ENCODE peak calls at places on chromosomes 11 and 22, in eight cellular contexts. Q is endothelial cell; J is cardiac fibroblast; X is activated CD8-positive, alpha-beta memory T cell treated with anti-CD3 and anti-CD28 coated beads for 24 hours; R is lower lobe of right lung; F is AG09309; N is fibroblast of mammary gland; T is cardiac muscle cell. D is an unnamed sample.
A peak's percentile ranks its signal among the peaks of the same experiment; 100 is the strongest.

GRCh38 chr22:39646614-39647210 is 76.2 kb downstream of the CACNA1I start:
- DNase-seq in R (no peak), J (no peak), N (no peak), F (no peak), T (peak; percentile 37), Q (no peak), X (no peak), D (no peak)

GRCh38 chr11:16606784-16607674 is 131.4 kb upstream of the C11orf58 start:
- DNase-seq in T (peak; percentile 60), F (no peak), J (no peak), Q (peak; percentile 54), N (no peak), X (no peak), R (peak; percentile 55), D (peak; percentile 27)

GRCh38 chr11:3058753-3059664 is 1.8 kb upstream of the CARS1 start:
- DNase-seq in N (peak; percentile 92), T (no peak), R (peak; percentile 30), X (no peak), J (peak; percentile 93), Q (no peak), F (peak; percentile 51), D (no peak)

GRCh38 chr22:19888131-19888746 is 33.6 kb upstream of the GNB1L start:
- DNase-seq in J (no peak), F (no peak), Q (no peak), N (no peak), X (no peak), R (peak; percentile 42), T (no peak), D (no peak)

GRCh38 chr22:17890245-17890671 is 116.0 kb upstream of the BID start:
- DNase-seq in Q (no peak), X (no peak), R (no peak), F (no peak), T (peak; percentile 65), J (no peak), N (no peak), D (no peak)

GRCh38 chr22:46827072-46827780 is 64.8 kb downstream of the TBC1D22A start:
- DNase-seq in X (peak; percentile 55), T (peak; percentile 23), Q (peak; percentile 54), F (no peak), J (no peak), N (no peak), R (no peak), D (no peak)

GRCh38 chr11:119832132-119832531 is 103.1 kb upstream of the NECTIN1 start:
- DNase-seq in N (no peak), R (no peak), J (no peak), T (no peak), Q (no peak), F (no peak), X (no peak), D (no peak)

GRCh38 chr11:85299247-85299646 is 327.9 kb downstream of the DLG2 start:
- DNase-seq in R (no peak), F (no peak), N (peak; percentile 27), J (no peak), T (no peak), Q (no peak), X (no peak), D (no peak)

GRCh38 chr22:37218771-37219411 is 6.6 kb upstream of the SSTR3 start:
- DNase-seq in R (no peak), J (no peak), F (no peak), T (no peak), Q (no peak), N (no peak), X (peak; percentile 80), D (no peak)

GRCh38 chr11:112157274-112157766 is 6.6 kb downstream of the IL18 start:
- DNase-seq in T (no peak), N (peak; percentile 99), Q (no peak), R (no peak), F (peak; percentile 99), X (no peak), J (peak; percentile 99), D (no peak)

GRCh38 chr22:38461414-38462081 is 6.3 kb upstream of the KDELR3 start:
- DNase-seq in T (peak; percentile 97), J (peak; percentile 86), R (peak; percentile 87), X (peak; percentile 78), F (no peak), Q (peak; percentile 85), N (peak; percentile 75), D (peak; percentile 99)

GRCh38 chr11:44203270-44204043 is 106.5 kb downstream of the ALX4 start:
- DNase-seq in T (no peak), J (no peak), F (no peak), Q (no peak), R (no peak), X (no peak), N (no peak), D (no peak)

GRCh38 chr11:97269527-97269926 is 879.7 kb downstream of the JRKL start:
- DNase-seq in J (peak; percentile 9), F (no peak), R (no peak), N (no peak), X (no peak), T (peak; percentile 9), Q (no peak), D (peak; percentile 39)

GRCh38 chr22:27962268-27963191 is 43.5 kb upstream of the PITPNB start:
- DNase-seq in J (no peak), Q (no peak), R (no peak), F (no peak), T (no peak), N (peak; percentile 7), X (no peak), D (peak; percentile 58)

GRCh38 chr11:95641506-95641905 is 148.1 kb downstream of the FAM76B start:
- DNase-seq in R (peak; percentile 55), J (peak; percentile 2), Q (no peak), F (no peak), T (no peak), X (peak; percentile 69), N (peak; percentile 24), D (no peak)

GRCh38 chr22:46501701-46502100 is 35.7 kb downstream of the CELSR1 start:
- DNase-seq in T (no peak), Q (no peak), N (peak; percentile 80), F (no peak), J (peak; percentile 81), R (no peak), X (no peak), D (no peak)

GRCh38 chr11:132055296-132055695 is 684.9 kb downstream of the NTM start:
- DNase-seq in X (no peak), Q (no peak), F (no peak), T (no peak), R (no peak), N (no peak), J (no peak), D (no peak)

GRCh38 chr11:14471127-14471526 is 28.5 kb downstream of the COPB1 start:
- DNase-seq in T (no peak), F (no peak), R (no peak), Q (no peak), N (no peak), X (no peak), J (no peak), D (no peak)

GRCh38 chr22:42434283-42434682 is 2.1 kb upstream of the NFAM1 start:
- DNase-seq in T (no peak), J (no peak), R (no peak), Q (no peak), N (no peak), X (no peak), F (no peak), D (no peak)

GRCh38 chr11:27300974-27301373 is 62.0 kb downstream of the CCDC34 start:
- DNase-seq in J (peak; percentile 14), R (no peak), F (no peak), X (no peak), T (no peak), Q (no peak), N (no peak), D (no peak)

GRCh38 chr22:49153921-49154320 is 673.8 kb downstream of the BRD1 start:
- DNase-seq in T (no peak), J (no peak), N (no peak), X (no peak), R (no peak), Q (no peak), F (no peak), D (no peak)

GRCh38 chr11:88818978-88819377 is 246.8 kb downstream of the GRM5 start:
- DNase-seq in F (no peak), J (no peak), N (no peak), Q (no peak), R (no peak), X (no peak), T (no peak), D (no peak)

GRCh38 chr11:14248577-14248976 is 110.4 kb downstream of the RRAS2 start:
- DNase-seq in Q (peak; percentile 26), J (no peak), T (peak; percentile 31), X (no peak), R (no peak), F (no peak), N (no peak), D (no peak)

GRCh38 chr11:20598487-20598886 is 921 bp upstream of the SLC6A5 start:
- DNase-seq in T (no peak), X (no peak), F (no peak), Q (no peak), J (no peak), R (no peak), N (no peak), D (no peak)

GRCh38 chr11:115190196-115190595 is 314.0 kb downstream of the CADM1 start:
- DNase-seq in X (no peak), T (no peak), R (no peak), Q (no peak), F (no peak), N (no peak), J (no peak), D (no peak)

GRCh38 chr11:63672156-63672463 is 934 bp upstream of the ATL3 start:
- DNase-seq in F (no peak), T (no peak), X (no peak), J (no peak), N (no peak), R (no peak), Q (no peak), D (no peak)

GRCh38 chr11:46682773-46683752 is 17.4 kb downstream of the ARHGAP1 start:
- DNase-seq in F (no peak), X (no peak), T (no peak), J (peak; percentile 49), N (peak; percentile 43), Q (no peak), R (peak; percentile 20), D (no peak)

GRCh38 chr11:58957922-58958321 is 18.6 kb downstream of the GLYATL1 start:
- DNase-seq in F (no peak), N (peak; percentile 6), J (no peak), R (no peak), Q (no peak), T (no peak), X (no peak), D (no peak)

GRCh38 chr11:8038811-8039529 is 42.0 kb upstream of the TUB start:
- DNase-seq in F (no peak), Q (no peak), X (no peak), J (no peak), R (no peak), N (no peak), T (no peak), D (no peak)

GRCh38 chr11:125517116-125517804 is 21.2 kb upstream of the FEZ1 start:
- DNase-seq in X (no peak), N (peak; percentile 63), Q (peak; percentile 71), T (peak; percentile 25), F (peak; percentile 46), R (no peak), J (peak; percentile 79), D (peak; percentile 32)

GRCh38 chr11:87361891-87362290 is 324.2 kb downstream of the TMEM135 start:
- DNase-seq in R (no peak), T (no peak), X (no peak), J (no peak), N (no peak), Q (no peak), F (no peak), D (no peak)

GRCh38 chr11:113446938-113447337 is 28.3 kb downstream of the DRD2 start:
- DNase-seq in X (no peak), J (no peak), R (no peak), Q (no peak), T (no peak), N (no peak), F (no peak), D (no peak)

GRCh38 chr11:67504023-67504949 is 877 bp downstream of the PITPNM1 start:
- DNase-seq in R (no peak), T (peak; percentile 57), N (no peak), Q (peak; percentile 37), J (peak; percentile 22), X (peak; percentile 77), F (no peak), D (peak; percentile 58)